ENCODE peak calls at places on chromosome 13, in five cellular contexts. Q, U, A, O and B are unnamed samples.

GRCh38 chr13:87129602-87130300 is 541.4 kb upstream of the SLITRK5 start:
- DNase-seq in Q (no peak), U (no peak), A (peak), O (no peak), B (no peak)

GRCh38 chr13:94351292-94352000 is 128.0 kb downstream of the DCT start:
- DNase-seq in Q (no peak), U (no peak), A (peak), O (no peak), B (no peak)

GRCh38 chr13:31032574-31033095 is 100.2 kb downstream of the TEX26 start:
- DNase-seq in Q (no peak), U (no peak), A (no peak), O (no peak), B (no peak)

GRCh38 chr13:93765056-93765455 is 538.4 kb downstream of the GPC6 start:
- DNase-seq in Q (no peak), U (no peak), A (no peak), O (no peak), B (no peak)

GRCh38 chr13:75353786-75354193 is 128.2 kb downstream of the TBC1D4 start:
- DNase-seq in Q (no peak), U (no peak), A (peak), O (no peak), B (no peak)

GRCh38 chr13:94329754-94330551 is 149.5 kb downstream of the DCT start:
- DNase-seq in Q (no peak), U (no peak), A (peak), O (no peak), B (no peak)

GRCh38 chr13:50893211-50893852 is 16.3 kb upstream of the RNASEH2B start:
- DNase-seq in Q (no peak), U (no peak), A (peak), O (no peak), B (no peak)

GRCh38 chr13:34942732-34943674 is 933 bp downstream of the NBEA start:
- DNase-seq in Q (peak), U (peak), A (peak), O (peak), B (peak)

GRCh38 chr13:34037636-34038325 is 219.8 kb downstream of the RFC3 start:
- DNase-seq in Q (peak), U (no peak), A (no peak), O (no peak), B (no peak)

GRCh38 chr13:42894765-42895181 is 97.3 kb downstream of the EPSTI1 start:
- DNase-seq in Q (no peak), U (no peak), A (peak), O (no peak), B (no peak)

GRCh38 chr13:78599911-78600310 is 3.4 kb downstream of the POU4F1 start:
- DNase-seq in Q (no peak), U (no peak), A (no peak), O (no peak), B (no peak)

GRCh38 chr13:73879346-73880020 is 254.7 kb downstream of the KLF12 start:
- DNase-seq in Q (no peak), U (no peak), A (peak), O (no peak), B (no peak)

GRCh38 chr13:92225861-92226260 is 827.4 kb downstream of the GPC5 start:
- DNase-seq in Q (no peak), U (no peak), A (peak), O (no peak), B (no peak)

GRCh38 chr13:78299832-78300623 is 303.3 kb downstream of the POU4F1 start:
- DNase-seq in Q (no peak), U (no peak), A (no peak), O (no peak), B (no peak)

GRCh38 chr13:46613409-46614049 is 60.6 kb downstream of the LRCH1 start:
- DNase-seq in Q (no peak), U (peak), A (no peak), O (no peak), B (no peak)

GRCh38 chr13:46614582-46614981 is 61.6 kb downstream of the LRCH1 start:
- DNase-seq in Q (no peak), U (no peak), A (peak), O (no peak), B (no peak)

GRCh38 chr13:46617382-46617781 is 64.4 kb downstream of the LRCH1 start:
- DNase-seq in Q (no peak), U (no peak), A (peak), O (no peak), B (no peak)

GRCh38 chr13:46617885-46618284 is 64.9 kb downstream of the LRCH1 start:
- DNase-seq in Q (no peak), U (no peak), A (no peak), O (no peak), B (no peak)

DNA sequence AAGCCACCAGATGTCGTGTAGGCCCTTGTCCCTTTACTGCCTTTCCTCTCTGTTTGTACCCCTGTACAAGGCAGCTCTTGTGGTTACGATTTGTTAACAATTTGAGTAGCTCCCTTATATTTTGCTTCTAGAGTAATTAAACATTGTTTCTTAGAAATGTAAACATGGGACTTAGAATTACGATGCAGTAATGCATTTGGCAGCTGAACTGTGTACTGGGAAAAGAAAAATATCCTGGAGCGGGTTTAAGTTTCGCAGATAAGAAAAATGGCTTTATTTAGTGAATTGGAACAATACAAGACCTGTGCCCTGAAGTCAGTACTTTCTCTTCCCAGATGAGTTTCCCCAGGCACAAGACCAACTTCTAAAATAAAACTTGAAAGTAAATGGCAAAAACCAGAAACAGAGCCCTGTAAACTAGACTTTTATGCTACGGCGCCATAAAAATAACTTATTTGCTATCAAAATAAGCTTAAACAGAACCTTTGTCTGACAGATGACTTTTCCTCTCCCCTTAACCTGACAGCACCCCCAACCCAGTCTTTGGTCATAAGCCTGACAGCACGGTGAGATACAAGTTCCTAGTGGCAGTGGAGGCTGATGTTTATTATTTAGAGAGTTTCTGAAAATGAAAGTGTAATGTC is 63.0 kb downstream of the LRCH1 start:
- DNase-seq in Q (no peak), U (no peak), A (peak), O (no peak), B (no peak)
- TF ChIP-seq CTCF in Q (no peak), U (no peak), A (no peak), O (no peak), B (no peak)

GRCh38 chr13:101123028-101123427 is 293.3 kb downstream of the NALCN start:
- DNase-seq in Q (no peak), U (no peak), A (no peak), O (no peak), B (no peak)

GRCh38 chr13:101127741-101128353 is 288.5 kb downstream of the NALCN start:
- DNase-seq in Q (peak), U (no peak), A (peak), O (no peak), B (no peak)
- TF ChIP-seq CTCF in Q (peak), U (peak), A (peak), O (peak), B (no peak)

DNA sequence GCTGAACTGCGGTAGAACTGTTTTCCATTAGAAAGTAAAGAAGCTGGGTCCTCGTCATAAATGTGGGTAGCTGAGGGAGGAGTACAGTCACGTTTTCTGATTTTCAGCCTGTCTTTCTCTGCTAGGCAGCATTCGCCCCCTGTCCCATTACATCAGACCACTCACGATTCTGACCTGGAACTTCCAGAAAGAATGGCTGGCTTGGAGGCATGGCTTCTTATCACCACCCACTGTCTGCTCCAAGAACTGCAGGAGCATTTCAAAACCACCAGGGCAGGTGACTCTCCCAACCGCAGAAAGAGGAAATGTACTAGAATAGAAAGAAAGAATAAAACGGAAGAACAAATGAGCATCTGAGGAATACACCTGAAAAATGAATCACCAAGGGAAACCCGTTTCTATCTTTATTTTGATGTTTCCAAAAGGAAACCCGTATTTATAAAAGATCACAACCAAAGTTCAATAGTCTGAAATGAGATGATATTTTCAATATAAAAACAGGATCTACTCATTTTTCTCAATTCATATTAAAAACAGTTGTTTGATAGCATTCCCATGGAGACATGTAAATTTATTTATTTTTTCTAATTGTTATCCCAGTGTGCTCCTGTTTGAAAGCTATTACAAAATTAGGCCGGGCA is 22.1 kb upstream of the POMP start:
- DNase-seq in Q (peak), U (peak), A (peak), O (no peak), B (peak)
- TF ChIP-seq CTCF in Q (peak), U (peak), A (peak), O (peak), B (peak)

GRCh38 chr13:90732049-90732448 is 615.4 kb upstream of the MIR17HG start:
- DNase-seq in Q (peak), U (no peak), A (no peak), O (no peak), B (no peak)
- TF ChIP-seq CTCF in Q (peak), U (no peak), A (no peak), O (no peak), B (no peak)

GRCh38 chr13:29693297-29693945 is 97.9 kb upstream of the SLC7A1 start:
- DNase-seq in Q (no peak), U (no peak), A (no peak), O (no peak), B (peak)
- TF ChIP-seq CTCF in Q (no peak), U (no peak), A (no peak), O (no peak), B (no peak)